ENCODE peak calls at places on chromosomes 2 and 18, in four cellular contexts. U is HepG2, N is K562, W is SK-N-SH. R is an unnamed sample.

GRCh38 chr18:45050712-45051639 is 370.3 kb downstream of the SETBP1 start:
- DNase-seq in U (no peak), N (no peak), W (peak; percentile 12), R (no peak)

GRCh38 chr2:167294031-167294774 is 405.9 kb downstream of the XIRP2 start:
- DNase-seq in U (no peak), N (no peak), W (peak; percentile 67), R (no peak)

GRCh38 chr2:157404363-157404762 is 39.5 kb downstream of the CYTIP start:
- DNase-seq in U (no peak), N (no peak), W (no peak), R (peak; percentile 12)

GRCh38 chr2:239252433-239253200 is 148.2 kb downstream of the HDAC4 start:
- DNase-seq in U (no peak), N (no peak), W (no peak), R (no peak)

GRCh38 chr2:11863103-11863502 is 116.7 kb downstream of the LPIN1 start:
- DNase-seq in U (no peak), N (no peak), W (no peak), R (no peak)

GRCh38 chr18:46718501-46719341 is 38.1 kb downstream of the ST8SIA5 start:
- DNase-seq in U (no peak), N (no peak), W (no peak), R (no peak)

GRCh38 chr2:102209474-102209873 is 22.7 kb downstream of the IL1RL2 start:
- DNase-seq in U (peak; percentile 62), N (no peak), W (no peak), R (no peak)

GRCh38 chr2:51201295-51201694 is 169.4 kb upstream of the NRXN1 start:
- DNase-seq in U (no peak), N (no peak), W (peak; percentile 25), R (no peak)

GRCh38 chr2:137367361-137367760 is 596.9 kb upstream of the HNMT start:
- DNase-seq in U (no peak), N (no peak), W (no peak), R (no peak)

GRCh38 chr2:52192656-52193055 is 1160.7 kb upstream of the NRXN1 start:
- DNase-seq in U (no peak), N (no peak), W (no peak), R (no peak)

GRCh38 chr2:64267699-64268098 is 123.5 kb upstream of the PELI1 start:
- DNase-seq in U (no peak), N (no peak), W (no peak), R (no peak)

GRCh38 chr2:178946494-178946893 is 103.4 kb downstream of the CCDC141 start:
- DNase-seq in U (no peak), N (no peak), W (no peak), R (no peak)

GRCh38 chr2:233314180-233314579 is 6.6 kb downstream of the SAG start:
- DNase-seq in U (no peak), N (no peak), W (no peak), R (no peak)

GRCh38 chr2:23378496-23378895 is 6.5 kb upstream of the KLHL29 start:
- DNase-seq in U (no peak), N (no peak), W (no peak), R (no peak)

GRCh38 chr2:226154610-226155009 is 645.0 kb downstream of the IRS1 start:
- DNase-seq in U (no peak), N (no peak), W (no peak), R (no peak)

GRCh38 chr2:61733563-61733962 is 120.3 kb downstream of the FAM161A start:
- DNase-seq in U (no peak), N (no peak), W (no peak), R (no peak)

GRCh38 chr2:61993422-61994024 is 88.0 kb downstream of the COMMD1 start:
- DNase-seq in U (peak; percentile 52), N (peak; percentile 68), W (peak; percentile 57), R (no peak)

GRCh38 chr18:57352271-57352701 is at the start of gene ST8SIA3:
- DNase-seq in U (no peak), N (no peak), W (peak; percentile 80), R (no peak)

GRCh38 chr2:220143336-220143735 is 515.9 kb downstream of the SLC4A3 start:
- DNase-seq in U (peak; percentile 37), N (no peak), W (no peak), R (no peak)

GRCh38 chr18:63974991-63975390 is 5.1 kb downstream of the SERPINB8 start:
- DNase-seq in U (peak; percentile 20), N (no peak), W (no peak), R (no peak)

GRCh38 chr2:181655519-181655918 is 1.4 kb downstream of the CERKL start:
- DNase-seq in U (no peak), N (no peak), W (no peak), R (no peak)

GRCh38 chr2:228768818-228769217 is 502.3 kb downstream of the PID1 start:
- DNase-seq in U (no peak), N (no peak), W (no peak), R (no peak)

GRCh38 chr2:19458604-19459003 is 100.2 kb upstream of the OSR1 start:
- DNase-seq in U (no peak), N (no peak), W (no peak), R (no peak)

GRCh38 chr2:205427112-205427511 is 255.2 kb upstream of the NRP2 start:
- DNase-seq in U (no peak), N (no peak), W (no peak), R (no peak)

GRCh38 chr18:79829136-79829854 is 31.6 kb downstream of the KCNG2 start:
- DNase-seq in U (no peak), N (no peak), W (no peak), R (no peak)
- TF ChIP-seq TAF1 in U (no peak), N (no peak), W (no peak), R (no peak)

DNA sequence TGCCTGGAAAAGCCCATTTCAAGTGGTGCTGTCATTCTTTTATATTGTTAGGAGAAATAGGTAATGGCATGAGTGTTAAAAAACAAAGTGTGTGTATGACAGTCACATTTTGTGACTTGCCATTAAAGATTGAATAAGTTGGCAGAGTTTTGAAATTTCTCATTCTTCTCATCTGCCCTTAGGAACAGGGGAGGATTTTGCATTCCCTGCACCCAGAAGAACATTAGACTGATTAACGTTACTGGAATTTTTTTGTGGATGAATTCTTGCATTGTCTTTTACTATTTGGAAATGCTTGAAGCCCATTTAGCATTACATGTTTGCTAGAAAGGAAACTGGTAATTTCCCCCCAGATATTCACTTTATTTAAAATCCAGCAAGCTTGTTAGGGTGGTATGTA is 162.2 kb downstream of the BABAM2 start:
- DNase-seq in U (no peak), N (no peak), W (no peak), R (no peak)
- TF ChIP-seq TAF1 in U (no peak), N (no peak), W (no peak), R (no peak)

GRCh38 chr18:56112984-56113383 is 525.0 kb upstream of the TCF4 start:
- DNase-seq in U (no peak), N (no peak), W (no peak), R (no peak)
- TF ChIP-seq TAF1 in U (no peak), N (no peak), W (no peak), R (no peak)

DNA sequence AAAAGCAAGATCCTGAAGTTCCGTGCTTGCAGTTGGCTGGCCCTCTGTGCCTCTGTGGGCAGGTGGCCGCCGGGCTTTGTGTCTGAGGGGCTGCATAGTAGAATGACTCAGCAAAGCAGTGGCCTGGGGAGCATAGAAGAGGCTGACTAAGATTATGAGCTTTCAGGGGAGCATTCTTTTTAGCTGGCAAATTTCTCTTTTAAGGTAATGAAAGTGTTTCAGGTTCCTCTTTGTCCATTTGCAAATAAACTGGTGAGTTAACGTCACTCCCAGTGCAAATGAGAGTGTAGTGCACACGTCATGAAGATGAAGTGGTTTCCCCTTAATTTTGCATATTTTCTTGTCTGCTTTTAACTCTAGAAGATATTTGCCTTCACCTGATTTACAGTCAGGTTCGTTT is 98.6 kb downstream of the BCL2L11 start:
- DNase-seq in U (no peak), N (no peak), W (no peak), R (no peak)
- TF ChIP-seq TAF1 in U (no peak), N (no peak), W (no peak), R (no peak)

DNA sequence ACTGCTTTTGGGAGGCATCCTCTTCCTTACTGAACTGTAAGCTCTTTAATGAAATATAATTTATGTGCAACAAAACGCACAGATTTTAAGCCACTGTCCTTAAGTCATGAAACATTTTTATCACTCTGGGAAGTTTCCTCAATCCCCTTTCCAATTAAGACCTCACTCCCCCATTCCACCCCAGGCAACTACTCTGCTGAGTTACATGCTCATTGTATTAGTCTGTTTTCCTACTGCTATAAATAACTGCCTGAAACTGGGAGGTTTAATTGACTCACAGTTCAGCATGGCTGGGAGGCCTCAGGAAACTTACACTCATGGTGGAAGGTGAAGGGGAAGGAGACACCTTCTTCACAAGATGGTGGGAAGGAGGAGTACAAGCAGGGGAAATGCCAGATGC is 46.5 kb upstream of the KCNE4 start:
- DNase-seq in U (no peak), N (no peak), W (no peak), R (no peak)
- TF ChIP-seq TAF1 in U (no peak), N (no peak), W (no peak), R (no peak)

DNA sequence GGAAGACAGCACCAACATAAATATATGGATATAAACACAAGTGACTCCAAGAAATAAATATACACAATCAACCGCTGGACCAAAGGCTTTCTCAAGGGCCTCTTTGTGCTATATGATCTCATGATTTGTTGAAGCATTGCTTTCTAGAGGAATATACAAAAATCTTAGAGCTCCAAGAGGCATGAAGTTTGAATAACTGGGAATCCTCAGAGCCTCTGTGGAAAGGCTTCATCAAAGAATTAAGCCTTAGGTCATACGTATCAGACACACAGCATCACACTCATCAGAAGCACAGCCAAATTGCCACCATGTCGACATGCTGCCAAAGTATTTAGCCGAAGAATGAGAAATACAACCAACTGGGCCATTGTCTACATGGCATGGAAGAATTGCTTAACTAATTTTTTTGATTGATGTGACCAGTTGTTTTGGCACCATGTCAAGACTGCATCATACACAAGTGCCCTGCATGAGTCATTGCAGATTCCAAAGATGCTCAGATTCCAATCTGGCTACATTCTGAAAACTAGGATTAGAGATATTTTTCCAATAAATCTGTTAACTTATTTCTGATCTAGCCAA is 860.6 kb upstream of the ZEB2 start:
- DNase-seq in U (no peak), N (no peak), W (no peak), R (no peak)
- TF ChIP-seq TAF1 in U (no peak), N (no peak), W (no peak), R (no peak)

GRCh38 chr2:161386228-161386627 is 29.9 kb upstream of the TBR1 start:
- DNase-seq in U (no peak), N (no peak), W (no peak), R (no peak)
- TF ChIP-seq TAF1 in U (no peak), N (no peak), W (no peak), R (no peak)

GRCh38 chr2:45265336-45265735 is 256.1 kb upstream of the SIX2 start:
- DNase-seq in U (no peak), N (no peak), W (no peak), R (no peak)
- TF ChIP-seq TAF1 in U (no peak), N (no peak), W (no peak), R (no peak)